ENCODE peak calls at places on chromosome 21, in eight cellular contexts. D, L, U, M, T, N, O and J are unnamed samples. For H3K4me1, the result is how much of the 10 kb centered on the place peaks cover.

GRCh38 chr21:19523731-19524130 is 1120.1 kb upstream of the TMPRSS15 start:
- DNase-seq in L (no peak), M (no peak), U (no peak), N (no peak), D (no peak), O (no peak), T (no peak), J (no peak)

GRCh38 chr21:41149199-41149598 is 18.8 kb upstream of the BACE2 start:
- DNase-seq in L (no peak), M (no peak), O (no peak), T (no peak), N (no peak), U (no peak), D (no peak), J (no peak)

GRCh38 chr21:31670065-31670464 is 10.6 kb downstream of the SOD1 start:
- DNase-seq in T (no peak), N (no peak), O (no peak), L (no peak), M (no peak), D (no peak), U (peak), J (no peak)

GRCh38 chr21:38289697-38290096 is 32.9 kb downstream of the KCNJ15 start:
- DNase-seq in O (peak), T (no peak), U (peak), N (no peak), M (peak), L (no peak), D (no peak), J (no peak)

GRCh38 chr21:14977814-14978213 is 87.0 kb downstream of the NRIP1 start:
- DNase-seq in D (peak), U (no peak), O (no peak), T (no peak), N (no peak), L (no peak), M (no peak), J (no peak)

GRCh38 chr21:40049031-40049958 is 182.1 kb downstream of the PCP4 start:
- DNase-seq in U (peak), L (no peak), N (no peak), T (no peak), D (no peak), M (peak), O (no peak), J (no peak)

GRCh38 chr21:25457411-25457810 is 149.9 kb downstream of the MRPL39 start:
- DNase-seq in M (no peak), L (no peak), N (no peak), D (no peak), T (no peak), U (peak), O (no peak), J (peak)

GRCh38 chr21:43923391-43923790 is 58.4 kb downstream of the AGPAT3 start:
- DNase-seq in U (no peak), T (peak), D (no peak), N (no peak), O (no peak), L (peak), M (no peak), J (no peak)

GRCh38 chr21:38721055-38721454 is 84.7 kb upstream of the ETS2 start:
- DNase-seq in D (no peak), U (no peak), O (no peak), L (no peak), T (no peak), N (no peak), M (no peak), J (no peak)

GRCh38 chr21:26405071-26405470 is 168.0 kb downstream of the CYYR1 start:
- DNase-seq in L (no peak), D (no peak), N (no peak), T (no peak), U (peak), M (no peak), O (no peak), J (no peak)

GRCh38 chr21:15275615-15276228 is 210.9 kb upstream of the NRIP1 start:
- DNase-seq in N (no peak), U (no peak), T (no peak), D (no peak), L (no peak), M (no peak), O (no peak), J (no peak)

GRCh38 chr21:37149411-37149810 is 76.4 kb downstream of the TTC3 start:
- DNase-seq in O (no peak), M (no peak), T (no peak), D (no peak), N (no peak), U (peak), L (no peak), J (no peak)

GRCh38 chr21:44865561-44866280 is 7.8 kb downstream of the PTTG1IP start:
- DNase-seq in M (peak), D (no peak), O (peak), L (no peak), T (no peak), N (no peak), U (no peak), J (no peak)

GRCh38 chr21:18908641-18909040 is 505.1 kb upstream of the TMPRSS15 start:
- DNase-seq in U (no peak), T (no peak), N (no peak), L (no peak), D (no peak), M (no peak), O (no peak), J (no peak)

DNA sequence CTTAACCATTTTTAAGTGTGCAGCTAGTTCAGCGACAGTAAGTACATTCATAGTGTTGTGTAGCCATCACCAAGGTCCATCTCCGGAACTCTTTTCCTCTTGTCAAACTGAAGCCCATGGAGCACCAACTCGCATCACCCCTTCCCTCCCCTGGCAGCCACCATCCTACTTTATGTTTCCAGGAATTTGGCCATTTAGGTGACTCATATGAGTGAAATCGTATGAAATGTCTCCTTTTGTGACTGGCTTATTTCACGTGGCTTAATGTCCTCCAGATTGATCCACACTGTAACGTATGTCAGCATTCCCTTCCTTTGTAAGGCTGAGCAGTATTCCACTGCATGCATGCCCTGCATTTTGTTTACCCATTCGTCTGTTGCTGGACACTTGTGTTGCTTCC is 2.5 kb downstream of the COL6A2 start:
- DNase-seq in D (no peak), U (peak), N (no peak), M (no peak), O (no peak), T (peak), L (no peak), J (no peak)
- H3K4me3 ChIP-seq in D (no peak), U (peak), N (no peak), M (no peak), O (peak), T (peak), L (peak), J (no peak)

DNA sequence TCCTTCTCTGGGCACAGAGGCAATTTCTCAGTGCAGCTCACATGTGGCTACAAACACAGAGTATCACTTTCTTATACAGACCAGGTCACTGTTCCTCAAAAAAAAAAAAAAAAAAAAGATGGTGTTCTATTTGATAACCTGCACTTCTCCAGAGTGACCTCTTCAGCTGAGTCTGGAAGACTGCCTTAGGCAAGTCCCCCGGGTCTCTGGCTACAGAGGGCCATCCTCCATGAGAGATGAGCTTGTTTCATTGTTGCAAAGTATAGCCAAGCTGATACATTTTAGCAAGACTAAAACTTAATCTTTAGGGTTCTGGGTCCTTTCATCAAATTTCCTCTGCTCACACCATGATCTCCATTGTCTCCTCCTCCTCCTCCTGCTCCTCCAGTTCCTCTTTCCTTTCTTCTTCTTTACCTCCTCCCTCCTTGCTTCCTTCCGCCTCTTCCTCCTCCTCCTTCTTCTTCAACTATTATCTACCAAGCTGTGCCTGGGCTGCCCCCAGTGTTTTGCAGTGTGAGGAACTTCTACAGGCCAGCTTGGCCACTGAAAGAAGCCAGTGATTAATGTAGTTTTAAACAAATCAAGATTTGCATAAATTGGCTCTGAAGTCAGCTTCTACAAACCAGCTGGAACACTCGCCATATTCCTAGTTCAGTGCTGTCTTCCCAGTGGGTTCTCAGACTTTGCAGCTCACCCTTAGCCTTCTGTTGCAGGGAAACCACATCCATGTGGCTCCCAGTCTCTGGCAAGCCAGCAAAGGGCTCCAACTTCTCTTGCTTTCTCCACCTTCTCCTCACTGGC is 139.4 kb downstream of the RUNX1 start:
- DNase-seq in O (no peak), L (no peak), N (no peak), D (no peak), M (peak), U (no peak), T (no peak), J (no peak)
- H3K4me1 ChIP-seq in O (under half), L (under half), N (under half), D (half or more), M (under half), U (under half), T (under half), J (under half)

GRCh38 chr21:33881689-33882440 is 33.7 kb downstream of the ATP5PO start:
- DNase-seq in T (no peak), D (no peak), U (no peak), O (no peak), N (no peak), M (no peak), L (no peak), J (no peak)

GRCh38 chr21:33885158-33885514 is 30.5 kb downstream of the ATP5PO start:
- DNase-seq in N (no peak), U (no peak), M (no peak), O (no peak), D (no peak), L (no peak), T (no peak), J (no peak)

GRCh38 chr21:33886316-33886715 is 29.3 kb downstream of the ATP5PO start:
- DNase-seq in O (no peak), D (no peak), T (no peak), U (no peak), L (no peak), N (no peak), M (no peak), J (no peak)

GRCh38 chr21:33880626-33881025 is 35.0 kb downstream of the ATP5PO start:
- DNase-seq in N (no peak), U (no peak), O (no peak), L (no peak), T (no peak), M (no peak), D (no peak), J (no peak)

GRCh38 chr21:33884361-33885157 is 31.0 kb downstream of the ATP5PO start:
- DNase-seq in L (no peak), U (peak), D (no peak), N (no peak), M (no peak), O (no peak), T (no peak), J (no peak)
- H3K4me3 ChIP-seq in L (no peak), U (peak), D (no peak), N (no peak), M (no peak), O (no peak), T (no peak), J (no peak)

DNA sequence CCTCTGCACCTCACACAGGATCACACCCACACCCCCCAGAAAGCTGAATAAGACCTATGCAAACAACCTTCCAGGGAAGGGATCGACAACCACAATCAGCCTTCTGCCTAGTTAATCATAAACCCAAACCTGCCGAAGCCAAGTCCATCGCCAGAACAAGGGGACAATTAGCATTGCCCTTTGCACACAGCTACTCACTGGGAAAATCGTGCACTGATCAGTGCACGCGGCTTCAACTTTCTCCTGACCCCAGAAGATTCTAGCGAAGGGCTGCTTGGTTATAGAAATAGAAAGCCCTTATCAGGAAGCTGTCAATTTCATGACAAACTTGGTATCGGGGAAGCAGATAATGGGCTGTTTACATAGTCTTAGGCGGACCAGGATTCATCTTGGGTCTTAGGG is 29.5 kb downstream of the RUNX1 start:
- DNase-seq in L (no peak), D (no peak), N (no peak), O (no peak), T (no peak), U (no peak), M (no peak), J (no peak)
- H3K4me1 ChIP-seq in L (under half), D (under half), N (half or more), O (under half), T (under half), U (under half), M (under half), J (half or more)

DNA sequence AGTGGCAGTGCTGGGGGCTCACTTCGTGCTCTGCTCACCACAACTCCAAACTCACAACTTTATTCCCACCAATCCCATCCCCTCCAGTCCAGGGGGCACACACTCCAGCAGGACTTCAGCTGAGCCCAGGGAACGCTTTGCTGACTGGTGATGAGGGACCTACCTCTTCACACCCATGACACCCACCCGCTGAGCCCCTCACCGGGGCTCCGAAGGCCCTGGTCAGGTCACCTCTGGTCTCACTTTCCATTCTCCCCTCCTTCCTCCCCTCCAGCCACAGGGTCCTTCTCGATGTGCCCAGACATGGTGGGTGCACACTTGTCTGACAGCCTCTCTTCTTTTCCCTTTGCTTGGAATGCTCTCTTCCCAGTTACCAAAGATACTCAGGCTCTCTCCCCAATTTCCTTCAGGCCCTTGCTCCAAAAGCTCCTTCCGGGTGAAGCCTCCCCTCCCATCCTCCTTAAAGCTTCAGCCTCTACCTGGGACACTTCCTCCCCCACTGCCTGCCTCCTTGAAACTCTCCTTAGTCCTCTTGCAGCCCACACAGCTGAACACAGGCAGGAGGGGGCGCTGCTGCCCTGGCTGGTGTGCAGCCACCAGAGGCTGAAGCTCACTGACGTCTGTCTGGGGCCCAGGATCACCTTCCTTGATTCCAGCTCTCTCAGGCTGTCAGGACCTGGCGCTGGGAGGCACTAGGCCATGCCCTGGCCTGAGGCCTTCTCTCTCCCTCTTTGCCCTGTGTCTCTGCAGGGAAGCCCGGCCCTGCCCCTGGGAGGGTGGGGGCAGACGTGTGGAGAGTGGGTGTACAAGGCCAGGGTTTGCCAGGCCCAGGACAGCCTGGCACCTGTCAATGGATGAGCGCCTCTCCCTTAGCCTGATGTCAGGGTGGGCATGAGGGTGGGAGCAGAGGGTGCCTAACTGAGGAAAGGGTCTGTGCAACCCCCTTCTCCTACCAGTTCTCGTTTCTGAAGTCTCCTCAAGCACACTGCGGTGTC is 1.6 kb downstream of the KCNE1 start:
- DNase-seq in N (no peak), L (peak), T (peak), U (peak), O (peak), D (peak), M (peak), J (peak)
- H3K4me3 ChIP-seq in N (no peak), L (no peak), T (no peak), U (no peak), O (no peak), D (no peak), M (no peak), J (no peak)